ENCODE peak calls at places on chromosomes 16 and 17, in four cellular contexts. A is H1, Y is K562, U is HepG2. V is an unnamed sample.

GRCh38 chr17:40922239-40922638 is 15.2 kb downstream of the KRT23 start:
- DNase-seq in A (no peak), Y (no peak), U (peak; percentile 68), V (peak; percentile 75)

GRCh38 chr16:47528431-47528830 is 67.3 kb downstream of the PHKB start:
- DNase-seq in A (no peak), Y (no peak), U (no peak), V (no peak)

GRCh38 chr17:41583137-41584127 is 3.3 kb downstream of the KRT14 start:
- DNase-seq in A (no peak), Y (peak; percentile 28), U (no peak), V (no peak)

GRCh38 chr17:65600518-65600917 is 39.1 kb upstream of the AXIN2 start:
- DNase-seq in A (no peak), Y (no peak), U (no peak), V (no peak)

GRCh38 chr17:9221231-9222180 is 200.2 kb downstream of the NTN1 start:
- DNase-seq in A (no peak), Y (no peak), U (no peak), V (no peak)

GRCh38 chr17:50280801-50281441 is 6.7 kb downstream of the TMEM92 start:
- DNase-seq in A (no peak), Y (no peak), U (no peak), V (no peak)

GRCh38 chr17:76659928-76660614 is 16.5 kb upstream of the ST6GALNAC1 start:
- DNase-seq in A (no peak), Y (peak; percentile 71), U (no peak), V (no peak)

GRCh38 chr16:66511615-66512500 is 38.1 kb downstream of the TK2 start:
- DNase-seq in A (peak; percentile 64), Y (no peak), U (no peak), V (peak; percentile 70)

GRCh38 chr16:275041-275621 is 613 bp downstream of the RGS11 start:
- DNase-seq in A (no peak), Y (no peak), U (no peak), V (no peak)

GRCh38 chr17:31722251-31723056 is 136.6 kb downstream of the COPRS start:
- DNase-seq in A (peak; percentile 34), Y (no peak), U (no peak), V (peak; percentile 97)

GRCh38 chr17:80028030-80028429 is 7.6 kb downstream of the TBC1D16 start:
- DNase-seq in A (no peak), Y (no peak), U (no peak), V (peak; percentile 46)

GRCh38 chr16:49600976-49601375 is 227.4 kb downstream of the C16orf78 start:
- DNase-seq in A (peak; percentile 29), Y (no peak), U (no peak), V (no peak)

GRCh38 chr16:27671410-27671809 is 121.5 kb downstream of the KATNIP start:
- DNase-seq in A (no peak), Y (no peak), U (peak; percentile 41), V (no peak)

GRCh38 chr16:48608871-48609452 is 1.0 kb downstream of the N4BP1 start:
- DNase-seq in A (no peak), Y (no peak), U (no peak), V (no peak)

GRCh38 chr16:30051518-30051917 is 14.0 kb upstream of the ALDOA start:
- DNase-seq in A (no peak), Y (no peak), U (no peak), V (peak; percentile 75)

GRCh38 chr16:57865746-57866528 is 63.6 kb upstream of the KIFC3 start:
- DNase-seq in A (no peak), Y (no peak), U (no peak), V (no peak)

GRCh38 chr17:74736423-74737298 is at the start of gene RAB37:
- DNase-seq in A (peak; percentile 86), Y (peak; percentile 67), U (peak; percentile 99), V (no peak)

GRCh38 chr16:69514366-69514765 is 51.4 kb upstream of the NFAT5 start:
- DNase-seq in A (no peak), Y (no peak), U (no peak), V (no peak)

GRCh38 chr17:42405076-42405475 is 16.8 kb upstream of the STAT3 start:
- DNase-seq in A (no peak), Y (no peak), U (no peak), V (no peak)

GRCh38 chr17:29839656-29840055 is 90.4 kb downstream of the SSH2 start:
- DNase-seq in A (no peak), Y (no peak), U (no peak), V (no peak)

GRCh38 chr16:77302249-77302648 is 103.0 kb downstream of the SYCE1L start:
- DNase-seq in A (no peak), Y (no peak), U (no peak), V (no peak)

GRCh38 chr17:21375757-21376584 is at the start of gene KCNJ12:
- DNase-seq in A (no peak), Y (no peak), U (no peak), V (peak; percentile 3)

GRCh38 chr17:42279776-42280630 is 3.8 kb upstream of the STAT5B start:
- DNase-seq in A (no peak), Y (no peak), U (no peak), V (no peak)

GRCh38 chr17:20010099-20010863 is 1.1 kb downstream of the SPECC1 start:
- DNase-seq in A (no peak), Y (peak; percentile 32), U (peak; percentile 33), V (peak; percentile 61)

GRCh38 chr17:76048025-76048605 is 21.0 kb upstream of the EVPL start:
- DNase-seq in A (no peak), Y (no peak), U (no peak), V (no peak)

GRCh38 chr17:82358467-82359350 is at the start of gene TEX19:
- DNase-seq in A (no peak), Y (peak; percentile 73), U (no peak), V (no peak)

GRCh38 chr16:56246051-56246817 is 54.9 kb downstream of the GNAO1 start:
- DNase-seq in A (no peak), Y (peak; percentile 23), U (peak; percentile 18), V (no peak)

GRCh38 chr17:34826332-34826731 is 134.9 kb downstream of the CCT6B start:
- DNase-seq in A (no peak), Y (peak; percentile 21), U (no peak), V (no peak)

GRCh38 chr17:9162275-9162985 is 141.1 kb downstream of the NTN1 start:
- DNase-seq in A (peak; percentile 84), Y (peak; percentile 68), U (no peak), V (no peak)

GRCh38 chr17:31917065-31917529 is 15.6 kb upstream of the UTP6 start:
- DNase-seq in A (peak; percentile 64), Y (no peak), U (no peak), V (no peak)

GRCh38 chr17:27076814-27077213 is 217.1 kb upstream of the WSB1 start:
- DNase-seq in A (no peak), Y (no peak), U (no peak), V (no peak)

GRCh38 chr17:7613769-7614421 is 802 bp downstream of the FXR2 start:
- DNase-seq in A (no peak), Y (no peak), U (no peak), V (peak; percentile 21)

GRCh38 chr17:30187528-30187927 is 48.0 kb downstream of the SLC6A4 start:
- DNase-seq in A (no peak), Y (no peak), U (no peak), V (no peak)

DNA sequence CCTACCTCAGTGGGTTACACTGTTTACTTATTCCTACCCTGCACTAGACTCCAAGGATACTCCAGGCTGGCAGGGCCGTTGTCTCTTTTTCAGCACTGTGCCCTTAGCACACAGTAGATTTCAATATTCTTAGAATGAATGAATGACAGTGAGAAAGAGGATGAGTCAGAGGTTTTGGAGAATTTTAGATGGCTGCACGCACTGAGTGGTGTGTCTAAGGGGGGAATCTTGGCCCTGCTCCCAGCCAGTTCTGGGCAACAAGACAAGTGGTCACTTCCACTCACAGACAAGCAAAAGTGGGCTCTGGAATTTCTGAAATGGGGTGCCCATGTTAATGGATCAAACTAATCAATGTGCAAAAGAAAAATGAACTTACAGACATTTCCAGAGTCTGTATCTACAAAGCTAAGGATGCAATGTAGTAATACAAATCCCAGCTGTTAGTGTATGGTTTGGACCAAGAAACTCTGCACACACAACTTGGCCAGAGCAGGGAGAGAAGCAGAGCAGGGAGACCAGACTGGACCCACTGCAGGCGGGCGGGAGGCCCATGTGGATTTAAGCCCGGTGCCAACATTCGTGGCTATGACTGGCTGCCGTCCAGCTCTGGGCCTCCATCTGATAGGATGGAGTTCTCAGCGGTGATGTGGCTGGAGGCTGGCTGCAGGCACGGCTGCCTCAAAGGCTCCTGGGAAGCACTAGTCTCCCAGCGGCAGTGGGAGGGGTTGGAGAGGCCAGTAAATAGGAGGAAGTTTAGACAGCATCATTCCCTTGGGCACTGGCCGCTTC is 95.6 kb upstream of the CDYL2 start:
- DNase-seq in A (peak; percentile 23), Y (no peak), U (peak; percentile 52), V (peak; percentile 90)
- TF ChIP-seq JUN in A (no peak), Y (no peak), U (no peak), V (no peak)

GRCh38 chr16:8855051-8855786 is 13.6 kb downstream of the CARHSP1 start:
- DNase-seq in A (peak; percentile 61), Y (peak; percentile 76), U (no peak), V (no peak)
- H3K27me3 ChIP-seq in A (no peaks in the 10 kb centered on the region), Y (no peaks in the 10 kb centered on the region), U (no peaks in the 10 kb centered on the region), V (no peaks in the 10 kb centered on the region)

DNA sequence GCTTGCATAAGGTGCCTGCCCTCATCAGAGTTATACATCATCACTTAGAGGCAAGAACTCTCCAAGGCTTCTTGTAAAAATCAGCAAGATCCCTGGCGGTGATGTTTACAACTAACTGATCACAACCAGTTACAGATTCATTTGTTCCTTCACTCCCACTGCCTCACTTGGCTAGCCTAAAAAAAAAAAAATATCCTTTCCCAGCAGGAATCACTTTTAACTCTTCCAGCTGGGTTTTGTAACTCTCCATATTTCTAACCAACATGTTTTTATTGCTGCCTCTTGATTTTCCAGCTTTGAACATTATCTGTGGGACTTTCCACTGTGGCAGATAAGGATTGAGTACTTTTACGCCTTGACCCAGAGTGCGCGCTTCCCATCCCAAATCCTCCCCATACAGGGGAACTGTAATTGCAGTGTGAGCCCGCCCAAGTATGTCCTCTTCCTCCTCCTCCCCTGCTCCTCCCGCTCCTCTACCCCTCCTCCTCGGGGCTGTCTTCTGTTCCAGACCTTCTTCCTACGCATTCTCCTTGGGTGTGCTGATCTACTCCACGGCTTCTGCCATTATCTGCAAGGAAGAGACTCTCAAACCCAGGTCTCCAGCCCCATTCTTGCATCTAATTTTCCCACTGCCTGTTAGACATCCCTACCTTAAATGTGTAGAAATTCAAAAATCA is 43.4 kb downstream of the CYB5D2 start:
- DNase-seq in A (no peak), Y (no peak), U (no peak), V (no peak)
- TF ChIP-seq EZH2 in A (no peak), Y (no peak), U (no peak), V (no peak)

GRCh38 chr17:59827721-59828477 is 64.8 kb downstream of the TUBD1 start:
- DNase-seq in A (no peak), Y (no peak), U (no peak), V (peak; percentile 31)
- TF ChIP-seq JUN in A (no peak), Y (no peak), U (no peak), V (no peak)

GRCh38 chr16:2501938-2502900 is 11.5 kb upstream of the ATP6V0C start:
- DNase-seq in A (no peak), Y (no peak), U (no peak), V (no peak)
- H3K27me3 ChIP-seq in A (no peaks in the 10 kb centered on the region), Y (no peaks in the 10 kb centered on the region), U (no peaks in the 10 kb centered on the region), V (no peaks in the 10 kb centered on the region)

V was measured in endothelial cell of umbilical vein.